ENCODE peak calls at places on chromosome 1, in nine cellular contexts. J is H54, S is SW480, W is suprapubic skin, Z is AML-193, A is NCI-H1105, U is RCC 7860, I is fibroblast of pulmonary artery, M is heart right ventricle. Q is an unnamed sample.

GRCh38 chr1:23692308-23692871 is 784 bp downstream of the RPL11 start:
- DNase-seq in W (no peak), J (no peak), U (no peak), Z (no peak), A (no peak), I (no peak), S (no peak), M (no peak), Q (no peak)

GRCh38 chr1:30407030-30407861 is 316.1 kb downstream of the MATN1 start:
- DNase-seq in W (peak), A (no peak), J (no peak), Z (no peak), M (no peak), U (peak), S (no peak), I (no peak), Q (no peak)

GRCh38 chr1:7146710-7147109 is 361.5 kb downstream of the CAMTA1 start:
- DNase-seq in I (no peak), Z (no peak), S (no peak), W (no peak), J (no peak), U (no peak), M (no peak), A (no peak), Q (no peak)

GRCh38 chr1:242139437-242139836 is 140.5 kb upstream of the MAP1LC3C start:
- DNase-seq in I (no peak), A (no peak), M (no peak), U (no peak), W (no peak), S (no peak), J (no peak), Z (peak), Q (no peak)

GRCh38 chr1:174407705-174408104 is 40.1 kb upstream of the GPR52 start:
- DNase-seq in I (no peak), S (no peak), U (no peak), Z (no peak), J (no peak), W (no peak), M (no peak), A (no peak), Q (no peak)

GRCh38 chr1:4549933-4550332 is 104.5 kb upstream of the AJAP1 start:
- DNase-seq in A (no peak), U (no peak), S (peak), M (no peak), J (no peak), Z (no peak), W (no peak), I (no peak), Q (no peak)

GRCh38 chr1:29453502-29454240 is 217.3 kb downstream of the PTPRU start:
- DNase-seq in Z (peak), W (no peak), U (peak), A (no peak), J (peak), S (peak), M (no peak), I (peak), Q (peak)

GRCh38 chr1:93440272-93440671 is 7.6 kb upstream of the FNBP1L start:
- DNase-seq in W (no peak), M (no peak), J (no peak), S (peak), I (no peak), Z (no peak), U (no peak), A (no peak), Q (peak)

GRCh38 chr1:246158131-246158530 is 348.9 kb downstream of the SMYD3 start:
- DNase-seq in A (no peak), W (no peak), J (no peak), Z (no peak), S (no peak), I (no peak), M (no peak), U (no peak), Q (no peak)

GRCh38 chr1:28104866-28105467 is 16.6 kb upstream of the EYA3 start:
- DNase-seq in W (no peak), Z (no peak), U (no peak), M (no peak), J (peak), S (peak), A (no peak), I (peak), Q (no peak)

GRCh38 chr1:61184035-61184713 is 101.8 kb downstream of the NFIA start:
- DNase-seq in U (no peak), A (peak), S (no peak), J (no peak), M (peak), Z (no peak), I (peak), W (peak), Q (peak)

GRCh38 chr1:15180189-15180588 is 26.6 kb downstream of the TMEM51 start:
- DNase-seq in Z (no peak), J (no peak), U (no peak), W (no peak), M (no peak), A (peak), S (no peak), I (no peak), Q (no peak)

GRCh38 chr1:92975551-92976232 is 14.4 kb upstream of the DIPK1A start:
- DNase-seq in W (no peak), U (no peak), I (no peak), M (no peak), J (no peak), S (peak), Z (no peak), A (no peak), Q (no peak)

GRCh38 chr1:119735217-119735616 is 23.5 kb downstream of the PHGDH start:
- DNase-seq in J (no peak), Z (no peak), W (no peak), U (no peak), M (peak), S (no peak), A (no peak), I (no peak), Q (no peak)

GRCh38 chr1:67214420-67215174 is 48.3 kb downstream of the IL23R start:
- DNase-seq in Z (peak), J (no peak), U (peak), I (peak), A (peak), W (no peak), S (no peak), M (no peak), Q (peak)

GRCh38 chr1:184445997-184446396 is 59.2 kb downstream of the C1orf21 start:
- DNase-seq in U (no peak), S (no peak), J (no peak), W (no peak), M (no peak), I (no peak), Z (no peak), A (no peak), Q (no peak)

GRCh38 chr1:244397086-244397485 is 54.6 kb downstream of the ADSS2 start:
- DNase-seq in Z (no peak), S (no peak), U (no peak), W (no peak), M (no peak), J (no peak), A (no peak), I (no peak), Q (no peak)

GRCh38 chr1:235313931-235314678 is 13.9 kb downstream of the ARID4B start:
- DNase-seq in M (no peak), W (no peak), U (no peak), S (no peak), A (no peak), I (no peak), J (no peak), Z (no peak), Q (no peak)

GRCh38 chr1:27548136-27548853 is 55.6 kb downstream of the AHDC1 start:
- DNase-seq in I (no peak), W (no peak), Z (no peak), U (peak), J (no peak), M (no peak), S (no peak), A (no peak), Q (no peak)

GRCh38 chr1:226310637-226311195 is 1.8 kb upstream of the LIN9 start:
- DNase-seq in M (no peak), A (no peak), Z (peak), S (peak), U (no peak), I (no peak), W (no peak), J (peak), Q (peak)

GRCh38 chr1:32028746-32029145 is 15.1 kb downstream of the KHDRBS1 start:
- DNase-seq in U (peak), A (no peak), J (no peak), Z (no peak), W (no peak), M (no peak), S (no peak), I (no peak), Q (no peak)

GRCh38 chr1:217506878-217507277 is 124.0 kb downstream of the GPATCH2 start:
- DNase-seq in J (no peak), A (no peak), M (no peak), U (no peak), S (no peak), W (no peak), I (no peak), Z (no peak), Q (no peak)

GRCh38 chr1:39153684-39154083 is 50.8 kb upstream of the MACF1 start:
- DNase-seq in W (no peak), S (no peak), M (no peak), A (no peak), I (no peak), Z (no peak), U (no peak), J (no peak), Q (no peak)

GRCh38 chr1:110581637-110582036 is 24.5 kb downstream of the KCNA2 start:
- DNase-seq in W (no peak), I (no peak), A (no peak), U (no peak), M (no peak), S (no peak), Z (no peak), J (no peak), Q (no peak)

GRCh38 chr1:165403835-165404482 is 41.0 kb downstream of the RXRG start:
- DNase-seq in I (peak), W (no peak), U (peak), M (no peak), S (peak), Z (peak), A (no peak), J (peak), Q (peak)

GRCh38 chr1:203644661-203645510 is 18.3 kb downstream of the ATP2B4 start:
- DNase-seq in W (no peak), U (no peak), I (no peak), A (no peak), M (no peak), S (no peak), J (no peak), Z (no peak), Q (no peak)

GRCh38 chr1:13663969-13664368 is 36.0 kb upstream of the PRDM2 start:
- DNase-seq in U (no peak), Z (peak), A (no peak), W (no peak), I (peak), J (no peak), S (no peak), M (no peak), Q (no peak)

GRCh38 chr1:205595861-205596260 is 36.0 kb downstream of the ELK4 start:
- DNase-seq in J (no peak), M (no peak), S (no peak), Z (no peak), U (no peak), A (no peak), I (no peak), W (no peak), Q (no peak)

GRCh38 chr1:21324368-21325137 is 34.3 kb upstream of the ECE1 start:
- DNase-seq in M (peak), U (peak), A (no peak), S (peak), I (peak), J (peak), Z (peak), W (peak), Q (peak)

GRCh38 chr1:27307851-27308598 is 13.9 kb upstream of the TMEM222 start:
- DNase-seq in Z (no peak), S (no peak), A (no peak), W (no peak), M (no peak), U (no peak), J (no peak), I (no peak), Q (no peak)

GRCh38 chr1:36391271-36391670 is 5.5 kb upstream of the STK40 start:
- DNase-seq in S (no peak), U (no peak), Z (no peak), I (no peak), M (no peak), J (no peak), W (no peak), A (no peak), Q (no peak)

GRCh38 chr1:16434007-16434406 is 3.2 kb downstream of the SPATA21 start:
- DNase-seq in W (no peak), M (no peak), Z (no peak), S (no peak), A (no peak), I (no peak), U (no peak), J (no peak), Q (no peak)

GRCh38 chr1:23980725-23981063 is 567 bp upstream of the SRSF10 start:
- DNase-seq in U (peak), I (no peak), A (no peak), J (peak), W (peak), S (peak), M (no peak), Z (no peak), Q (peak)

GRCh38 chr1:85262985-85263384 is 3.5 kb upstream of the C1orf52 start:
- DNase-seq in A (no peak), U (no peak), J (no peak), W (no peak), S (no peak), Z (no peak), I (no peak), M (no peak), Q (no peak)

GRCh38 chr1:212488436-212489283 is 55.9 kb downstream of the NENF start:
- DNase-seq in J (no peak), S (peak), W (peak), U (peak), Z (no peak), A (no peak), I (peak), M (no peak), Q (peak)

GRCh38 chr1:116246174-116246573 is 126.9 kb upstream of the ATP1A1 start:
- DNase-seq in U (no peak), Z (no peak), I (no peak), W (no peak), M (no peak), S (no peak), A (no peak), J (no peak), Q (no peak)

GRCh38 chr1:10765734-10766478 is 30.5 kb downstream of the CASZ1 start:
- DNase-seq in W (no peak), Z (no peak), U (no peak), J (no peak), S (no peak), I (no peak), A (peak), M (no peak), Q (no peak)

GRCh38 chr1:39936724-39937491 is 18.0 kb upstream of the MFSD2A start:
- DNase-seq in M (no peak), J (no peak), U (no peak), A (no peak), W (no peak), I (no peak), Z (peak), S (no peak), Q (no peak)

GRCh38 chr1:1120096-1120495 is 4.2 kb upstream of the C1orf159 start:
- DNase-seq in W (peak), J (no peak), I (no peak), U (no peak), M (no peak), Z (no peak), S (no peak), A (no peak), Q (no peak)